ENCODE peak calls at places on chromosomes 3 and 15, in six cellular contexts. T is H9, D is neuronal stem cell, X is mesenchymal stem cell, V is mesendoderm, N is trophoblast cell. G is an unnamed sample.

GRCh38 chr3:191987951-191988350 is 527.0 kb downstream of the PYDC2 start:
- DNase-seq in D (no peak), X (no peak), T (no peak), V (no peak), N (no peak), G (no peak)

GRCh38 chr15:72116680-72117447 is 1.1 kb downstream of the MYO9A start:
- DNase-seq in V (peak), T (no peak), N (peak), D (no peak), X (no peak), G (peak)

GRCh38 chr15:91469627-91470567 is 369.8 kb downstream of the SV2B start:
- DNase-seq in T (no peak), X (no peak), D (no peak), N (no peak), V (no peak), G (no peak)

GRCh38 chr3:142844339-142844977 is 44.4 kb downstream of the PCOLCE2 start:
- DNase-seq in N (peak), D (no peak), V (peak), T (no peak), X (peak), G (peak)

GRCh38 chr3:157190242-157190876 is 30.4 kb upstream of the CCNL1 start:
- DNase-seq in D (no peak), N (no peak), T (no peak), V (peak), X (no peak), G (no peak)

GRCh38 chr3:57093489-57093888 is 33.0 kb downstream of the SPATA12 start:
- DNase-seq in T (no peak), D (no peak), N (no peak), V (no peak), X (no peak), G (no peak)

GRCh38 chr15:74039656-74040010 is 42.7 kb downstream of the GOLGA6A start:
- DNase-seq in X (no peak), T (no peak), D (no peak), V (no peak), N (no peak), G (no peak)

GRCh38 chr3:183131735-183132134 is 30.8 kb downstream of the LAMP3 start:
- DNase-seq in N (no peak), X (no peak), V (no peak), T (no peak), D (no peak), G (peak)

DNA sequence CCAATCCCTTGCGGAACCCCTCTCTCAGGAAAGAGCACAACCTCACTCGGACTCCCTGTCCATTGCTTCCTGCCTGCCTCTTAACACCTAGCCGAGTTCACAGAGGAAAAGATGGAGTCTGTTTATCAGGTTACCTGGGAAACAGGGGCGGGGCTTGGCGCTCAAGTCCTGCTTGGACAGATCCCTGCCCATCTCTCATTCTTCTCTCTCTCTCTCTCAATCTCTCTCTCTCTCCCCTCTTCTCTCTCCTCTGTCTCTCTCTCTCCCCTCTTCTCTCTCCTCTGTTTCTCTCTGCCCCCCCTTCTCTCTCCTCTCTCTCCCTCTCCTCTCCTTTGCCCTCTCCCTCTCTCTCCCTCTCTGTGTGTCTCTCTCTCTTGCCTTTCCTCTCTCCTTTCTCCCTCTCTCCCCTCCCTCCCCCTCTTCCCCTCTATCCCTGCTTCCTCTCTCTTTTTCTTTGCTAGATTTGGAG is at the start of gene EFHB:
- DNase-seq in D (peak), T (peak), X (peak), V (peak), N (peak), G (peak)
- H2AK5ac ChIP-seq in D (no peak), T (no peak), X (no peak), V (no peak), N (no peak), G (no peak)

DNA sequence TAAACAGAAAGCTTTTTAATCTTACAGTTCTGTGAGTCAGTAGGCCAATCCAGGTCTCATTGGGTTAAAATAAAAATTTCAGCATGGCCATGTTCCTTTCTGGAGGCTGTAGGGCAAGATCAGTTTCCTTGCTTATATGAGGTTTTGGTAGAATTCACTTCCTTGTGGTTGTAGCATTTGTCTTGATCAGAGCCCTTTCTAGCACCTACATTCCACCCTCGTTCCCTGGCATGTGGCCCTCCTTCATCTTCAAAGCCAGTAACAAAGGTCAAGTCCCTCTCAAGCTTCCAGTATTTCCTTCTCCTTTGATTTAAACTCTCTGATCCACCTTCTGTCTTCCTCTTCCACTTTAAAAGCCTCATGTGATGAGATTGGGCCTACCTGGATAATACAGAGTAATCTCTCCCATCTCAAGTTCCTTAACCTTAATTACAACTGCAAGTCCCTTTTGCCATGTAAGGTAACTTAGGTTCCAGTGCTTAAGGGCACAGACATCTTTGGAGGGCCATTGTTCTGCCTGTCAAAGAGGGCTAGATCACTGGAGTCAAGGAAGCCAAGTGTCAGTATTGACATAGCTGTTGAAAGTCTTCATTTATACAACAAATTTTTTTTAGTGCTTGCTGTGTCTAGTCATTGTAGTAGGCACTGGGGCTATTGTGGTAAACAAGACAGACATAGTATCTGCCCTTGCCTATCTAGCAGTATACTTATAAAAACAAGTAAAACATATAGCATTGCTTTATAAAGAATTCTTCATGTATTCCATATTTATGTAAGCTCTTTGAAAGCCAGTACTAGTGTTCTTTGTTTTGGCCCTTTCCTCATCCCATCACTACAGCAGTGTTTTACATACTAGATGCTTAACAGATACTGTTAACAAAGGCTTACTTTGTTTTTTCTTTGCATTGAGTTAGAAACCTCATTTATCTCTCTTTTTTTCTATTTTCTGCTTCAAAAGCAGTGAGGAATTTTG is 40.6 kb downstream of the GLCE start:
- DNase-seq in D (no peak), T (no peak), V (peak), N (no peak), X (no peak), G (no peak)
- H2AK5ac ChIP-seq in D (no peak), T (no peak), V (no peak), N (no peak), X (no peak), G (no peak)

DNA sequence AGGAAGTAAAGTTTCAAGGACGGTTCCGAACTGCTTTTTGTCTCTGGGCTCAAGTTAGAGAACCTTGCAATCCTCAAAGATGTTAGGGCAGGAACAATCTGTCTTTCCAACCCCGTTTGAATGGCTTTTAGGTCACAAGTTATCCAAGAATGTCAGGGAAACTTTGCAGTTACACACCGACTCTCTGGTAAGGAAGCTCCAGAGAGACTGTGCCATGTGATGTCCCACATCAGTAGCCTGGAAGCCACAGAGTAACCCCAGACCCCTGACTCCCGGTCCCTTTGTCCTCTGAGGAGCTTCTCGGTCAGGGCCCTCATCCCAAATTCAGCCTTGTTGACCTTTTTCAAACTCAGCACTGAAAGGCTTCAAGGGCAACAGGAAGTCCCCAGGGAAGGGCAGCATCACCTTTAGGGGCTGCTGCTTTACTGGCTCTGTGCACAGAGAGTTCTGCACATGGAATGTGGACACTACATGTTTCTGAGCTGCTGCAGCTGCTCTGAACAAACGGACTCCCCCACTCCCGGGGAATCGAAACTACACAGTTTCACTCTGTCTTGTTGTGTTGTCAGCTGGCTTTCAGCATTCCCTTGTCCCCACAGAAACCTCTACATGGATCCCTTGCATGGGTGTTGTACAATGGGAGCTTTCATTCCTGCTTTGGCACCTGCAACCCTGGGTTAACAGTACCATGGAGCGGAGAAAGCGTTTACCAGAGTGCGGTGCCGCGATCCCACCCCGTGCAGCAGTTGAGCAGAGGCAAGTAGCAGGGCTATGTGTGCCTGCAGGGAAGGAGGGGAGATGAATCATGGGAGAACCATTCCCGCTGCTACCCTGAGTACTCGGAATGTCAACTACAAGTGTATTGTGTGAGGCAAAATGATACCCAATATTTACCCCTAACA is 408.2 kb upstream of the THBS1 start:
- DNase-seq in T (peak), X (peak), D (no peak), N (peak), V (no peak), G (peak)
- H2AK5ac ChIP-seq in T (no peak), X (peak), D (no peak), N (no peak), V (no peak), G (peak)

DNA sequence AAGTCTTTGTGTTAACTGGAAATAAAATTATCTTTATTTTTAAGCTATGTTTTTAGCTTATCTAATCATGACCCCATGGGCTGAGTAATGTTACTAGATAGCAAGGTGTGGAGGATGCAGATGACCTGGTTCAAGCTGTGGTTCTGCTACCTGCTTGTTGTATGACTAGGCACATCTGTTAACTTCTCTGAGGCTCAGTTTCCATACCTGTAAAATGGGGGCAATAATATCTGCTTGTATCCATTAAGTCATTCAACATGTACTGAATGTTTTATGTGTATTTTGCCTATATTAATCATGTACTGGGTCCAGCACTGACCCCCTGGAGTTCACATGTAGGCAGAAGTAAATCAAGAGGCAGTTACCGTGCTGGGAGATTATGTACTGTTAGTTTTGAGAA is 51.5 kb downstream of the CEMIP start:
- DNase-seq in D (no peak), V (no peak), T (no peak), X (no peak), N (no peak), G (no peak)
- H2AK5ac ChIP-seq in D (no peak), V (no peak), T (no peak), X (no peak), N (no peak), G (no peak)

GRCh38 chr3:37862219-37862711 is 585 bp downstream of the CTDSPL start:
- DNase-seq in V (peak), X (no peak), D (peak), T (peak), N (no peak), G (peak)

GRCh38 chr3:37863552-37863865 is 1.8 kb downstream of the CTDSPL start:
- DNase-seq in X (no peak), D (no peak), V (no peak), N (no peak), T (no peak), G (no peak)

GRCh38 chr3:37863949-37864822 is 2.5 kb downstream of the CTDSPL start:
- DNase-seq in D (no peak), N (no peak), X (peak), T (peak), V (peak), G (no peak)

GRCh38 chr3:37861540-37862051 is at the start of gene CTDSPL:
- DNase-seq in D (peak), T (peak), X (peak), V (peak), N (no peak), G (peak)

DNA sequence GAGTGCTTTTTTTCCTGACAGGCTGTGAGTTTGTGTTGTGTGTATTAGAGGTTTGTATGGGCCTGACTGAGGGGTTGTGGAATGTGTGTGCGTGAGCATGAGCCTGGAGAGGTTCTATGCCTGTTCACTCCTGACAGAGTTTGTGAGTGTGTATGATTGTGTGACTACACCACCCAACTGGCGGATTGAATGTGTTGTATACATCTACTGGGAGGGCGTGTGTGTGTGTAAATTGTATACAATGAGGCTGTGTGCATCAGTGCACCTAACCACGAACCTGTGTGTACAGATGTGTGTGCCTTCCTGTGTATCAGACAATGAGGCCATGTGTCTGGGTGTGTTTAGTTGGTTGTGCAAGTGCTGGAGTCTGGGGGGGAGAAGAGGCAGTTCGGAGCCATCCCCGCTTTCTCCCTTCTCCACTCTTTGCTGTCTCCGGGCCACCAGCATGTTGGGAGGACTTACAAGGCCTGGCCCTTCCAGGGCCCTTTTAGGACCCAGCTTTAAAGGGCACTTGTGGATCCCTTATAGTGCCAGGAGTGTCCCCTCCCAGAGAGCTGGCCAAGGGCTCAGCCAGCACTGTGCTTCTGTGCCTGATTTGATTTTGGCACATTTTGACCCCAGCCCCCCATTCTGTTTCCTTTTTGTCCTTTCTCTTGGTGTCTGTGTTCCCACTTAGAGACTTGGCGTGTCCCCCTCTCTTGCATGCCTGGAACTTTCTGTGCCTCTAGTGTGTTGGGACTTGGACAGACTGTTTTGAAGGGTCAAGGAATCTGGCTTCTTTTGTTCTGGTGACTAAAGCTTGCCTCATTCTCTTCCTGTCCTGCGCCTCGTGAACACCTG is 1.3 kb downstream of the CTDSPL start:
- DNase-seq in T (peak), N (no peak), X (peak), V (peak), D (peak), G (peak)
- H2AK5ac ChIP-seq in T (no peak), N (no peak), X (peak), V (no peak), D (no peak), G (peak)

G was measured in IMR-90.